ENCODE peak calls at places on chromosomes 3 and 15, in four cellular contexts. A is esophagus muscularis mucosa, H is GM12892, V is HL-60. J is an unnamed sample.

GRCh38 chr3:67516496-67516895 is 137.9 kb downstream of the SUCLG2 start:
- DNase-seq in A (no peak), H (no peak), V (no peak), J (no peak)

GRCh38 chr3:117865338-117865737 is 1155.8 kb downstream of the TUSC7 start:
- DNase-seq in A (no peak), H (no peak), V (no peak), J (no peak)

GRCh38 chr3:76370749-76371148 is 585.4 kb upstream of the ZNF717 start:
- DNase-seq in A (no peak), H (no peak), V (no peak), J (no peak)

GRCh38 chr3:185857208-185857607 is 32.4 kb upstream of the IGF2BP2 start:
- DNase-seq in A (no peak), H (no peak), V (no peak), J (no peak)

GRCh38 chr3:152316318-152316717 is 47.6 kb downstream of the MBNL1 start:
- DNase-seq in A (no peak), H (no peak), V (no peak), J (no peak)

GRCh38 chr3:116815831-116816588 is 106.4 kb downstream of the TUSC7 start:
- DNase-seq in A (no peak), H (no peak), V (no peak), J (no peak)

GRCh38 chr3:117611242-117611641 is 901.7 kb downstream of the TUSC7 start:
- DNase-seq in A (no peak), H (no peak), V (no peak), J (no peak)

GRCh38 chr3:161100994-161101393 is 4.2 kb downstream of the B3GALNT1 start:
- DNase-seq in A (no peak), H (no peak), V (no peak), J (no peak)

GRCh38 chr3:40713795-40714194 is 189.0 kb downstream of the ZNF621 start:
- DNase-seq in A (no peak), H (no peak), V (no peak), J (no peak)

GRCh38 chr3:193946945-193947344 is 189.0 kb upstream of the HES1 start:
- DNase-seq in A (no peak), H (no peak), V (no peak), J (no peak)

GRCh38 chr3:12891985-12892839 is 50.8 kb upstream of the RPL32 start:
- DNase-seq in A (no peak), H (no peak), V (peak), J (peak)

GRCh38 chr15:57506422-57506821 is 85.3 kb upstream of the MYZAP start:
- DNase-seq in A (no peak), H (no peak), V (no peak), J (peak)

GRCh38 chr15:95872366-95872771 is 458.1 kb upstream of the NR2F2 start:
- DNase-seq in A (no peak), H (no peak), V (no peak), J (no peak)

GRCh38 chr3:140568842-140569520 is 108.9 kb upstream of the TRIM42 start:
- DNase-seq in A (no peak), H (no peak), V (no peak), J (no peak)

GRCh38 chr3:137906985-137907649 is 102.8 kb upstream of the CLDN18 start:
- DNase-seq in A (no peak), H (no peak), V (no peak), J (no peak)

GRCh38 chr3:45994661-45995369 is 809 bp downstream of the FYCO1 start:
- DNase-seq in A (no peak), H (peak), V (peak), J (peak)

GRCh38 chr3:16897254-16897926 is 12.6 kb downstream of the PLCL2 start:
- DNase-seq in A (no peak), H (no peak), V (no peak), J (no peak)

GRCh38 chr3:172658344-172659245 is 52.3 kb downstream of the NCEH1 start:
- DNase-seq in A (peak), H (no peak), V (no peak), J (no peak)

GRCh38 chr3:146124141-146124801 is 36.7 kb downstream of the PLOD2 start:
- DNase-seq in A (no peak), H (no peak), V (no peak), J (no peak)

GRCh38 chr15:62112616-62113593 is 46.1 kb downstream of the C2CD4A start:
- DNase-seq in A (peak), H (no peak), V (no peak), J (no peak)

GRCh38 chr3:78871048-78871447 is 896.8 kb downstream of the ROBO1 start:
- DNase-seq in A (no peak), H (no peak), V (no peak), J (no peak)

GRCh38 chr15:75640483-75641175 is 605 bp upstream of the IMP3 start:
- DNase-seq in A (no peak), H (no peak), V (peak), J (peak)

GRCh38 chr3:126621627-126622345 is 33.1 kb downstream of the TXNRD3 start:
- DNase-seq in A (no peak), H (no peak), V (no peak), J (no peak)

GRCh38 chr3:196994056-196994455 is 25.4 kb upstream of the PIGZ start:
- DNase-seq in A (no peak), H (no peak), V (no peak), J (no peak)

GRCh38 chr3:161096771-161097367 is 8.3 kb downstream of the B3GALNT1 start:
- DNase-seq in A (no peak), H (no peak), V (peak), J (peak)

GRCh38 chr3:113271189-113271588 is 59.8 kb downstream of the BOC start:
- DNase-seq in A (no peak), H (no peak), V (no peak), J (no peak)

GRCh38 chr3:35043040-35043439 is 596.3 kb upstream of the ARPP21 start:
- DNase-seq in A (no peak), H (no peak), V (no peak), J (no peak)

GRCh38 chr3:146972726-146973125 is 367.6 kb upstream of the PLSCR5 start:
- DNase-seq in A (no peak), H (no peak), V (no peak), J (no peak)

GRCh38 chr3:38141173-38141951 is 2.9 kb downstream of the MYD88 start:
- DNase-seq in A (no peak), H (no peak), V (no peak), J (no peak)
- TF ChIP-seq POLR2AphosphoS5 in A (no peak), H (no peak), V (no peak), J (no peak)

GRCh38 chr15:40688932-40689799 is 5.8 kb upstream of the RAD51 start:
- DNase-seq in A (no peak), H (no peak), V (no peak), J (no peak)
- TF ChIP-seq POLR2AphosphoS5 in A (no peak), H (no peak), V (no peak), J (no peak)

DNA sequence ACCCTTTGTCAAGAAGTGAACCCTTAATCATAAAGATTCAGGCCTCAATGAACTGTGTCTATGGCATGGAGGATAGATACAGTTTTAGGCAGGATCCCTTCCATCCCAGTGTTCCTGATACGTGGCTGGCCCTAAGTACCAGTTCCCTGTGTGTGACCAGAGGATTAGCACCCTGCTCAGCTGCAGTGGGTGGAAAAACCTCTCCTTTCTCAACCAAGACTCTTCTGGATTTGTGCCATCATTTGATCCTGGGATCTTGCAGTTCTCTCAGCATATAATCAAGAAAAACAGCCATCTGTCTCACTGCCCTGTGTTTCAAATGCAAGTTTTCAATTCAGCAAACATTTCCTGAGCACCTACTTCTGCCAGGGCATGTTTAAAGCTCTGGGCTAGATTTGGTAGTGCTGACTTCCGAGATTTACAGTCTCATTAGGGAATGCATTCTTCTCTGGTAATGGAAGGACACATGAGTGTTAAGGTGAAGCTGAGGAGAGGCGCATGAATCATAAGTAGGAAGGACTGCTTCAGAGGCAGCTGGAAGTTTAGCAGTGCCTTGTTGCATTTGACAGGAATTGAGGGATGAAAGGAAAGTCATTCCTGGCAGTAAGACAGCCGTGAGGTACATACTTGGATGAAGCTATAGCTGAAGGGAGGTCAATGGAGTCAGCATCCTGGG is 388.3 kb downstream of the MFSD1 start:
- DNase-seq in A (no peak), H (no peak), V (no peak), J (no peak)
- TF ChIP-seq POLR2AphosphoS5 in A (no peak), H (no peak), V (no peak), J (no peak)

DNA sequence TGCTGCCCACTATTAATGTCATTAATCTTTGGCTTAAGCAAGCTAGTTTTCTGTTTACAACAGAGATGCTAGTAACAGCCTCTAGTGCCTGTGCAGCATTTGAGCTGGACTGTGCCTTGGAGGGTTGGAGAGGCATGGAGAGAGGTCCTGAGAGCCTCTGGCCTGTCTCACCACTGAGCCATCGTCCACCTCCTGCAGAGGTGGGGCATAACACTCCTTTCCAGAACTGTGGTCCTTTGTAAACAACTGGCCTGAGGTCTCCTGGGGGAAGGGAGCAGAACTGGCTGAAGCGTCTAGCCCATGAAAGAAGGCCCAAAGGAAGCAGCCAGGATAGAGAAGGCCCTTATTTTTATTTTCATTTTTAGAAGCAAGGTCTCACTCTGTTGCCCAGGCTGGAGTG is 10.0 kb upstream of the CAMKV start:
- DNase-seq in A (no peak), H (no peak), V (no peak), J (no peak)
- TF ChIP-seq POLR2AphosphoS5 in A (no peak), H (no peak), V (no peak), J (no peak)